ENCODE peak calls at places on chromosomes 3 and 15, in four cellular contexts. One of them, this sample, is unnamed.

GRCh38 chr15:88649286-88649733 is 10.5 kb downstream of the ISG20 start:
- DNase-seq in aorta: no peak
- DNase-seq in mesendoderm: peak; percentile 63
- DNase-seq in testis: peak; percentile 46
- DNase-seq in this sample: peak; percentile 80

GRCh38 chr3:42688487-42689420 is 3.4 kb downstream of the KLHL40 start:
- DNase-seq in aorta: peak; percentile 62
- DNase-seq in mesendoderm: no peak
- DNase-seq in testis: no peak
- DNase-seq in this sample: peak; percentile 43

GRCh38 chr15:41982133-41982930 is 10.0 kb upstream of the EHD4 start:
- DNase-seq in aorta: no peak
- DNase-seq in mesendoderm: no peak
- DNase-seq in testis: no peak
- DNase-seq in this sample: no peak

GRCh38 chr3:148360046-148360445 is 337.7 kb upstream of the AGTR1 start:
- DNase-seq in aorta: no peak
- DNase-seq in mesendoderm: no peak
- DNase-seq in testis: no peak
- DNase-seq in this sample: no peak

GRCh38 chr3:85161544-85161943 is 202.8 kb downstream of the CADM2 start:
- DNase-seq in aorta: no peak
- DNase-seq in mesendoderm: no peak
- DNase-seq in testis: no peak
- DNase-seq in this sample: no peak

GRCh38 chr3:24004171-24004938 is 59.3 kb downstream of the NR1D2 start:
- DNase-seq in aorta: no peak
- DNase-seq in mesendoderm: no peak
- DNase-seq in testis: no peak
- DNase-seq in this sample: no peak

GRCh38 chr3:160808838-160809237 is 52.8 kb downstream of the PPM1L start:
- DNase-seq in aorta: no peak
- DNase-seq in mesendoderm: no peak
- DNase-seq in testis: no peak
- DNase-seq in this sample: no peak

GRCh38 chr3:158453004-158453403 is 118.0 kb upstream of the MLF1 start:
- DNase-seq in aorta: no peak
- DNase-seq in mesendoderm: no peak
- DNase-seq in testis: no peak
- DNase-seq in this sample: no peak

GRCh38 chr15:65323071-65323511 is 18.6 kb downstream of the RNU5B-1 start:
- DNase-seq in aorta: no peak
- DNase-seq in mesendoderm: no peak
- DNase-seq in testis: peak; percentile 85
- DNase-seq in this sample: no peak

GRCh38 chr3:42369304-42369703 is 41.1 kb downstream of the LYZL4 start:
- DNase-seq in aorta: no peak
- DNase-seq in mesendoderm: peak; percentile 74
- DNase-seq in testis: no peak
- DNase-seq in this sample: no peak

GRCh38 chr15:42608110-42608531 is 32.7 kb downstream of the STARD9 start:
- DNase-seq in aorta: no peak
- DNase-seq in mesendoderm: no peak
- DNase-seq in testis: no peak
- DNase-seq in this sample: no peak

GRCh38 chr3:67646586-67647234 is 7.7 kb downstream of the SUCLG2 start:
- DNase-seq in aorta: no peak
- DNase-seq in mesendoderm: no peak
- DNase-seq in testis: no peak
- DNase-seq in this sample: no peak

GRCh38 chr3:62135731-62136130 is 237.6 kb downstream of the FEZF2 start:
- DNase-seq in aorta: no peak
- DNase-seq in mesendoderm: no peak
- DNase-seq in testis: no peak
- DNase-seq in this sample: no peak

DNA sequence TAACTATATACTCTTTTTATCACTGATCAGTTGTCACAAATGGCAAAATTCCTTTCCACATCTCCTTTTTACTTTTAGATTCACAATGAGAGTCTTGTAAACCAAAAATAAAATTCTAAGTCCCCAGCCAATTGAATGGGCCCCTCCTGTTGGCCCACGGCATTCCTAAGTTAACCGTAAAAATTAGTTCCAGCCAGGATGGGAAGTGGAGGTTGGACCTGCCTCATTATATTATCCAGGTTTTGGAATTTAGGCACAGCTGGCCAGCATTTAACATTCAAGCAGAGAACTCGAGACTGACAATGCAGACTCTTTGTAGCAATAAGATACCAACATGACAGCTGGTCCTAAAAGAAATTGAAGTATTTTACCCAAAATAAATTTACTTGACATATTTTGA is 321.0 kb upstream of the NAALADL2 start:
- DNase-seq in aorta: no peak
- DNase-seq in mesendoderm: no peak
- DNase-seq in testis: no peak
- DNase-seq in this sample: no peak
- H3K27ac ChIP-seq in aorta: no peak overlapping the region
- H3K27ac ChIP-seq in mesendoderm: no peak overlapping the region
- H3K27ac ChIP-seq in testis: no peak overlapping the region
- H3K27ac ChIP-seq in this sample: no peak overlapping the region

DNA sequence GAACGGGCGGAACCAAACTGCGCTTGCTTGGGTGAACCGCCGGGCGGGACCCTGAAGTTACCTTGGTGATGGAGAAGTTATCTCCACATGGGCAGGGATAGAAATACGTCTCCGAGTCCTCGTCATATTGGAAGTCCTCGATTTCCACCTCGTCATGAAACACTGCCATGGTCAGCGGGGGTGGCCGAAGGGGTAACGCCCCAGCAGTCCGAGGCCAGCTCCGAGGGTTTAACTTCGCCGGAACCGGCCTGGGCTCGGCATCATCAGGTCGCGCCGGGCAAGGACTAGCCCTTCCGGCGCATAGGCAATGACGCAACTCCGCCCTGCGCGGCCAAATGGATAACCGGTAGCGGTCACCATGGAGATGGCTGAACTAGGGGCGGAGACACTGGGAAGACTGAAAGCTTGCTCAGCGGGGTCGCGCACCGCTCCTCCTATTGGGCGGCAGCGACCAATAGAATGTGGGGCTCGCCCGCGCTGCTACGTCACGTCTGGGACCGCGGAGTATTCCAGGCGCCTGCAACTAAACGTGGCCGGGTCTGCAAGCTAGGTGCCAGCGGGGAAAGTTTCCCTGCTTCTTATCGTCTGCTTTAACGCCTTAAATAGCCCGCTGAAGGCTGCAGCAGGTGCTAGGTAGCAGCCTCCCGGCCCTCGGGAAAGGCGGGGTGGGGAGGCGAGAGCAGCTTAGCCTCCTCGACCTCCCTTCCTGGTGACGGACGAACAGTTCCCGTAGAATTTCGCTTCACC is at the start of the genes DPH3 and OXNAD1:
- DNase-seq in aorta: peak; percentile 100
- DNase-seq in mesendoderm: peak; percentile 100
- DNase-seq in testis: peak; percentile 99
- DNase-seq in this sample: peak; percentile 100
- H3K4me1 ChIP-seq in aorta: no peaks in the 10 kb centered on the region
- H3K4me1 ChIP-seq in mesendoderm: no peaks in the 10 kb centered on the region
- H3K4me1 ChIP-seq in testis: peaks cover 20% of the 10 kb centered on the region
- H3K4me1 ChIP-seq in this sample: peaks cover 3% of the 10 kb centered on the region

GRCh38 chr3:186617038-186617934 is 4.4 kb downstream of the AHSG start:
- DNase-seq in aorta: peak; percentile 97
- DNase-seq in mesendoderm: peak; percentile 88
- DNase-seq in testis: peak; percentile 89
- DNase-seq in this sample: peak; percentile 97

GRCh38 chr3:186618318-186618938 is 5.6 kb downstream of the AHSG start:
- DNase-seq in aorta: no peak
- DNase-seq in mesendoderm: no peak
- DNase-seq in testis: no peak
- DNase-seq in this sample: no peak

GRCh38 chr3:186614266-186614596 is 1.4 kb downstream of the AHSG start:
- DNase-seq in aorta: no peak
- DNase-seq in mesendoderm: no peak
- DNase-seq in testis: no peak
- DNase-seq in this sample: no peak

GRCh38 chr3:186614597-186615483 is 2.0 kb downstream of the AHSG start:
- DNase-seq in aorta: peak; percentile 89
- DNase-seq in mesendoderm: peak; percentile 83
- DNase-seq in testis: peak; percentile 85
- DNase-seq in this sample: no peak

DNA sequence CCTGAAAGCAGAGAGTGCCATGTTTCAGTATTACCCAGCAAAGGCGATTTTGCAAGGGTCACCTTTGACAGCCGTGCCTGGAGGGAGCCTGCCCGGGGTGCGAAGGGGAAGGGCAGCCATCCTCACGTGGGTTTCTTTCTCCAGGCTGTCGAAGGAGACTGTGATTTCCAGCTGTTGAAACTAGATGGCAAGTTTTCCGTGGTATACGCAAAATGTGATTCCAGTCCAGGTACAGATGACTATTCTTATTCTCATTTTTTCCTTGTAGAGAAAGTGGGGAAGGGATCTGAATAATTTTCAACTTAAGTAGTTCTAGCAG is 3.4 kb downstream of the AHSG start:
- DNase-seq in aorta: no peak
- DNase-seq in mesendoderm: no peak
- DNase-seq in testis: no peak
- DNase-seq in this sample: no peak
- H3K27ac ChIP-seq in aorta: no peak overlapping the region
- H3K27ac ChIP-seq in mesendoderm: no peak overlapping the region
- H3K27ac ChIP-seq in testis: no peak overlapping the region
- H3K27ac ChIP-seq in this sample: no peak overlapping the region

DNA sequence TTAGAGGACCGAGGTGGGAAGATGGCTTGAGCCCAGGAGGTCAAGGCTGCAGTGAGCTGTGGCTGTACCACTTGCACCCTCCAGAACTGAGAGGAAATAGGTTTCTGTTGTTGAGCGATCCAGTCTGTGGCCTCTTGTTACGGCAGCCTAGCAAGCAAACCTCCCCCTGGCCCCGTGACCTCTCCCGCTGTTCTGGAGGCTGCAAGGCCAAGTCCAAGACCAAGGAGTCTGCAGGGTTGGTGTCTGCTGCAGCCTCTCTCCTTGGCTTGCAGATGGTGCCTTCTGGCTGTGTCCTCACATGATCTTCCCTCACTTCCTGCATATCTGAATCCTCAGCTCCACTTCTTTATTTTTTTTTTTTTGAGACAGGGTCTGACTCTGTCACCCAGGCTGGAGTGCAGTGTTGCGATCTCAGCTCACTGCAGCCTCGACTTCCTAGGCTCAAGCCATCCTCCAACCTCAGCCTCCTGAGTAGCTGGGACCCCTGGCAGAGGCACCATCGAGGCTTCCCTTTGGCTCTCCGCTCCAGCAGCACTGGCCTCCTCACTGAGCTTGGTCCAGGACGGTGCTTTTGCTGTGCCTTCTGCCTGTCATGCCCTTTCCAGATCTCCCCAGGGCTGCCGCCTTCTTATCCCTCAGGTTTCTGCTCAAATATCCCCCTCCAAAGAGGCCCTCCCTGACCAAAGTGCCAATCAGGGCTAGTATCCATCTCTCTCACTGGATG is 18.0 kb upstream of the PLXND1 start:
- DNase-seq in aorta: peak; percentile 68
- DNase-seq in mesendoderm: no peak
- DNase-seq in testis: no peak
- DNase-seq in this sample: peak; percentile 89
- H3K4me1 ChIP-seq in aorta: no peaks in the 10 kb centered on the region
- H3K4me1 ChIP-seq in mesendoderm: peaks cover 4% of the 10 kb centered on the region
- H3K4me1 ChIP-seq in testis: peaks cover 39% of the 10 kb centered on the region
- H3K4me1 ChIP-seq in this sample: peaks cover 51% of the 10 kb centered on the region

GRCh38 chr3:16059700-16060357 is 114.7 kb upstream of the GALNT15 start:
- DNase-seq in aorta: no peak
- DNase-seq in mesendoderm: no peak
- DNase-seq in testis: no peak
- DNase-seq in this sample: no peak
- H3K27ac ChIP-seq in aorta: peak overlapping the region; percentile 52
- H3K27ac ChIP-seq in mesendoderm: no peak overlapping the region
- H3K27ac ChIP-seq in testis: peak overlapping the region; percentile 73
- H3K27ac ChIP-seq in this sample: peak overlapping the region; percentile 74

DNA sequence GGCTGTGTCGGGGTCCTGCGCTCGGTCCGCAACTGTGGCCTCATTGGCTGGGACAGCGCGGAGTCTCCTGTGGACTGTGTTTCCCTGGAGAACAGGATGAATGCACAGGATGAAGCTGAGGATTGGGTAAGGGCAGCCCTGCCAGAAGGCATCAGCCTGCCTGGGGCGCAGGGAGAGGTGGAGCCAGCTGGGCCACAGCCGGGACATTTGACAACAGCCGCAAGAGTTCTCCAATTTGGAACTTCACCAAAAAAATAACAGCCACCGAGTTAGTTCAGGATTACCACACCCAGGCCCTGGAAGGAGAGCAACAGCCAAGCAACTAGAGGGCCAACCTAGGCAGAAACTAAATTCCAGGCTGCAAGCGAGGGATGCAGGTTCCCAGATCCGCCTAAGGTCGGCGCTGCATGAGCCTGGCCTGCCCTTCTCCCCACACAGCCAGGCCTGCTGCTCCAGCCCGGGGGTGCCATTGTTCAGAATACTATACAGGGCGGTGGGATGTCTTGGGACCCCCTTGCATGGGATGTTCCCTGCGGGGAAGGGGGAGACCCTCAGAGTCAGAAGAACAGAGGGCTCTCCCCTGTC is 229.3 kb downstream of the OCA2 start:
- DNase-seq in aorta: no peak
- DNase-seq in mesendoderm: no peak
- DNase-seq in testis: no peak
- DNase-seq in this sample: no peak
- H3K4me1 ChIP-seq in aorta: peaks cover 2% of the 10 kb centered on the region
- H3K4me1 ChIP-seq in mesendoderm: no peaks in the 10 kb centered on the region
- H3K4me1 ChIP-seq in testis: no peaks in the 10 kb centered on the region
- H3K4me1 ChIP-seq in this sample: no peaks in the 10 kb centered on the region